ENCODE peak calls at places on chromosomes 7 and 10, in nine cellular contexts. W is breast epithelium, Q is psoas muscle, S is fibroblast of lung, N is cardiac muscle cell, J is Peyer's patch, X is uterus, L is transverse colon, P is tibial artery. G is an unnamed sample.

GRCh38 chr7:128863433-128863989 is 855 bp downstream of the ATP6V1F start:
- DNase-seq in W (no peak), Q (peak; percentile 31), S (peak; percentile 65), N (peak; percentile 77), J (peak; percentile 21), X (peak; percentile 17), L (peak; percentile 45), P (no peak), G (peak; percentile 63)

GRCh38 chr10:58651040-58651439 is 138.4 kb downstream of the BICC1 start:
- DNase-seq in W (no peak), Q (no peak), S (peak; percentile 89), N (peak; percentile 91), J (no peak), X (no peak), L (no peak), P (peak; percentile 33), G (no peak)

GRCh38 chr7:108000875-108001758 is 1.8 kb downstream of the LAMB1 start:
- DNase-seq in W (no peak), Q (peak; percentile 48), S (peak; percentile 46), N (peak; percentile 77), J (no peak), X (peak; percentile 39), L (peak; percentile 67), P (no peak), G (peak; percentile 19)

GRCh38 chr7:117459735-117460134 is 20.1 kb upstream of the CFTR start:
- DNase-seq in W (no peak), Q (no peak), S (no peak), N (no peak), J (no peak), X (no peak), L (no peak), P (no peak), G (no peak)

GRCh38 chr10:131081386-131081785 is 230.1 kb downstream of the TCERG1L start:
- DNase-seq in W (no peak), Q (no peak), S (no peak), N (no peak), J (no peak), X (no peak), L (no peak), P (no peak), G (no peak)

GRCh38 chr7:80707318-80707717 is 68.9 kb downstream of the CD36 start:
- DNase-seq in W (no peak), Q (no peak), S (no peak), N (no peak), J (no peak), X (no peak), L (no peak), P (no peak), G (no peak)

GRCh38 chr7:51019231-51019844 is 236.6 kb upstream of the GRB10 start:
- DNase-seq in W (no peak), Q (no peak), S (peak; percentile 97), N (peak; percentile 89), J (no peak), X (no peak), L (no peak), P (no peak), G (peak; percentile 98)

GRCh38 chr7:151304856-151305255 is 36.8 kb upstream of the NUB1 start:
- DNase-seq in W (no peak), Q (no peak), S (no peak), N (peak; percentile 35), J (no peak), X (no peak), L (no peak), P (no peak), G (no peak)

GRCh38 chr7:88339195-88339922 is 32.7 kb upstream of the STEAP4 start:
- DNase-seq in W (no peak), Q (no peak), S (no peak), N (no peak), J (no peak), X (no peak), L (no peak), P (no peak), G (no peak)

GRCh38 chr7:55209366-55209765 is 155.8 kb upstream of the LANCL2 start:
- DNase-seq in W (no peak), Q (no peak), S (no peak), N (no peak), J (no peak), X (no peak), L (no peak), P (no peak), G (no peak)

GRCh38 chr7:95322874-95323273 is 1.5 kb downstream of the PON1 start:
- DNase-seq in W (no peak), Q (no peak), S (no peak), N (no peak), J (no peak), X (no peak), L (no peak), P (no peak), G (no peak)

GRCh38 chr7:92292981-92293380 is 47.2 kb downstream of the ANKIB1 start:
- DNase-seq in W (no peak), Q (no peak), S (no peak), N (no peak), J (no peak), X (no peak), L (no peak), P (no peak), G (no peak)

GRCh38 chr10:73467210-73467609 is 28.6 kb downstream of the PPP3CB start:
- DNase-seq in W (no peak), Q (no peak), S (no peak), N (no peak), J (no peak), X (no peak), L (no peak), P (no peak), G (no peak)

GRCh38 chr7:154566877-154567276 is 436.0 kb downstream of the PAXIP1 start:
- DNase-seq in W (no peak), Q (no peak), S (peak; percentile 6), N (no peak), J (no peak), X (no peak), L (no peak), P (no peak), G (no peak)

GRCh38 chr7:100951172-100951571 is 1.8 kb downstream of the MUC3A start:
- DNase-seq in W (no peak), Q (no peak), S (no peak), N (no peak), J (no peak), X (no peak), L (no peak), P (no peak), G (no peak)

GRCh38 chr10:70779088-70779487 is 6.1 kb downstream of the TBATA start:
- DNase-seq in W (no peak), Q (no peak), S (no peak), N (peak; percentile 17), J (no peak), X (no peak), L (no peak), P (no peak), G (no peak)

GRCh38 chr10:111875760-111876159 is 307.8 kb downstream of the GPAM start:
- DNase-seq in W (no peak), Q (no peak), S (peak; percentile 21), N (no peak), J (no peak), X (no peak), L (no peak), P (no peak), G (no peak)

GRCh38 chr7:158818325-158819213 is 10.7 kb downstream of the ESYT2 start:
- DNase-seq in W (peak; percentile 89), Q (peak; percentile 92), S (peak; percentile 98), N (peak; percentile 96), J (peak; percentile 63), X (peak; percentile 75), L (peak; percentile 84), P (peak; percentile 90), G (peak; percentile 99)

GRCh38 chr10:13700461-13701144 is 113.8 kb downstream of the PRPF18 start:
- DNase-seq in W (no peak), Q (no peak), S (no peak), N (no peak), J (no peak), X (no peak), L (no peak), P (no peak), G (no peak)

GRCh38 chr10:62054408-62054807 is 152.9 kb downstream of the ARID5B start:
- DNase-seq in W (no peak), Q (no peak), S (no peak), N (no peak), J (no peak), X (no peak), L (no peak), P (no peak), G (no peak)
- H3K27ac ChIP-seq in W (peak overlapping the region; percentile 95), Q (peak overlapping the region; percentile 98), S (no peak overlapping the region), N (no peak overlapping the region), J (peak overlapping the region; percentile 8), X (peak overlapping the region; percentile 90), L (peak overlapping the region; percentile 79), P (peak overlapping the region; percentile 88), G (no peak overlapping the region)

GRCh38 chr7:81846398-81846797 is 76.6 kb upstream of the HGF start:
- DNase-seq in W (no peak), Q (no peak), S (peak; percentile 40), N (peak; percentile 76), J (no peak), X (no peak), L (no peak), P (peak; percentile 25), G (no peak)

GRCh38 chr7:81839708-81840359 is 70.0 kb upstream of the HGF start:
- DNase-seq in W (no peak), Q (no peak), S (no peak), N (no peak), J (no peak), X (no peak), L (no peak), P (no peak), G (no peak)

GRCh38 chr7:81845628-81846259 is 75.9 kb upstream of the HGF start:
- DNase-seq in W (no peak), Q (no peak), S (no peak), N (peak; percentile 75), J (no peak), X (no peak), L (no peak), P (no peak), G (no peak)

DNA sequence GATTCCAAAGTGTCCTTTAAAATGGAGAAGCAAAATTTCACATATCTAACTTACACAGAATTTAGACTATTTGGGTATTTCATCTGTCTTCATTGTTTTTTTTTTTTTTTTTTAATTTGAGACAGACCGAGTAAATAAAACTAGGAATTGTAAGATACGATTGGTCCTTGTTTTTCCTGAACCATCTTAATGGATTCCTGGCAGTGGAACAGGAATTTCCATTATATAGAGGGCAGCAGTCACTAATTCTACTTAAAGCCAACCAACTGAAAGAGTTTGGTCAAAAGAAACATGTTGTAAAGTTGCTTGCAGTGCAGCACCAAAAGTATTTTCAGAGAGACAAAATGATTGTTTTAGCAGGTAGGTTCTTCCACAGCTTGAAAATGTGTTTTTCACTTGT is 72.5 kb upstream of the HGF start:
- DNase-seq in W (no peak), Q (no peak), S (no peak), N (no peak), J (no peak), X (no peak), L (no peak), P (no peak), G (no peak)
- H3K4me1 ChIP-seq in W (no peaks in the 10 kb centered on the region), Q (no peaks in the 10 kb centered on the region), S (peaks cover 4% of the 10 kb centered on the region), N (no peaks in the 10 kb centered on the region), J (no peaks in the 10 kb centered on the region), X (no peaks in the 10 kb centered on the region), L (no peaks in the 10 kb centered on the region), P (no peaks in the 10 kb centered on the region), G (no peaks in the 10 kb centered on the region)

GRCh38 chr10:103666109-103666508 is 172.6 kb downstream of the NEURL1 start:
- DNase-seq in W (no peak), Q (no peak), S (peak; percentile 20), N (peak; percentile 60), J (no peak), X (no peak), L (no peak), P (no peak), G (no peak)
- TF ChIP-seq CTCF in W (no peak), Q (peak; percentile 36), S (peak; percentile 56), N (peak; percentile 66), J (no peak), X (no peak), L (peak; percentile 37), P (peak; percentile 21), G (peak; percentile 55)

GRCh38 chr10:6247041-6247712 is 44.4 kb downstream of the PFKFB3 start:
- DNase-seq in W (no peak), Q (no peak), S (peak; percentile 84), N (peak; percentile 78), J (no peak), X (no peak), L (no peak), P (no peak), G (no peak)
- H3K27ac ChIP-seq in W (peak overlapping the region; percentile 79), Q (no peak overlapping the region), S (no peak overlapping the region), N (no peak overlapping the region), J (no peak overlapping the region), X (peak overlapping the region; percentile 53), L (no peak overlapping the region), P (peak overlapping the region; percentile 1), G (no peak overlapping the region)